ENCODE peak calls at places on chromosome 9, in nine cellular contexts. One of them, this sample, is unnamed.

GRCh38 chr9:92964981-92965758 is 17.8 kb downstream of the FGD3 start:
- DNase-seq in AG10803: no peak
- DNase-seq in CD8-positive, alpha-beta T cell: peak; percentile 86
- DNase-seq in esophagus squamous epithelium: peak; percentile 18
- DNase-seq in fibroblast of villous mesenchyme: no peak
- DNase-seq in bronchial epithelial cell: no peak
- DNase-seq in cardiac fibroblast: no peak
- DNase-seq in BJ: no peak
- DNase-seq in kidney: peak; percentile 81
- DNase-seq in this sample: peak; percentile 44

GRCh38 chr9:130219661-130220081 is 45.9 kb upstream of the HMCN2 start:
- DNase-seq in AG10803: no peak
- DNase-seq in CD8-positive, alpha-beta T cell: no peak
- DNase-seq in esophagus squamous epithelium: no peak
- DNase-seq in fibroblast of villous mesenchyme: no peak
- DNase-seq in bronchial epithelial cell: no peak
- DNase-seq in cardiac fibroblast: no peak
- DNase-seq in BJ: no peak
- DNase-seq in kidney: no peak
- DNase-seq in this sample: no peak

GRCh38 chr9:126703330-126704156 is 89.8 kb downstream of the LMX1B start:
- DNase-seq in AG10803: no peak
- DNase-seq in CD8-positive, alpha-beta T cell: no peak
- DNase-seq in esophagus squamous epithelium: no peak
- DNase-seq in fibroblast of villous mesenchyme: no peak
- DNase-seq in bronchial epithelial cell: no peak
- DNase-seq in cardiac fibroblast: no peak
- DNase-seq in BJ: no peak
- DNase-seq in kidney: peak; percentile 37
- DNase-seq in this sample: no peak

GRCh38 chr9:38311382-38312270 is 80.9 kb upstream of the ALDH1B1 start:
- DNase-seq in AG10803: no peak
- DNase-seq in CD8-positive, alpha-beta T cell: no peak
- DNase-seq in esophagus squamous epithelium: no peak
- DNase-seq in fibroblast of villous mesenchyme: no peak
- DNase-seq in bronchial epithelial cell: no peak
- DNase-seq in cardiac fibroblast: peak; percentile 9
- DNase-seq in BJ: no peak
- DNase-seq in kidney: no peak
- DNase-seq in this sample: no peak

GRCh38 chr9:112081918-112082729 is 93.0 kb downstream of the SUSD1 start:
- DNase-seq in AG10803: peak; percentile 52
- DNase-seq in CD8-positive, alpha-beta T cell: no peak
- DNase-seq in esophagus squamous epithelium: no peak
- DNase-seq in fibroblast of villous mesenchyme: no peak
- DNase-seq in bronchial epithelial cell: no peak
- DNase-seq in cardiac fibroblast: no peak
- DNase-seq in BJ: no peak
- DNase-seq in kidney: no peak
- DNase-seq in this sample: no peak

GRCh38 chr9:87250205-87250604 is 247.5 kb upstream of the DAPK1 start:
- DNase-seq in AG10803: no peak
- DNase-seq in CD8-positive, alpha-beta T cell: no peak
- DNase-seq in esophagus squamous epithelium: no peak
- DNase-seq in fibroblast of villous mesenchyme: no peak
- DNase-seq in bronchial epithelial cell: no peak
- DNase-seq in cardiac fibroblast: no peak
- DNase-seq in BJ: no peak
- DNase-seq in kidney: no peak
- DNase-seq in this sample: no peak

GRCh38 chr9:123338710-123339665 is 17.0 kb upstream of the CRB2 start:
- DNase-seq in AG10803: no peak
- DNase-seq in CD8-positive, alpha-beta T cell: peak; percentile 72
- DNase-seq in esophagus squamous epithelium: no peak
- DNase-seq in fibroblast of villous mesenchyme: peak; percentile 53
- DNase-seq in bronchial epithelial cell: no peak
- DNase-seq in cardiac fibroblast: peak; percentile 61
- DNase-seq in BJ: no peak
- DNase-seq in kidney: no peak
- DNase-seq in this sample: no peak

GRCh38 chr9:121954477-121955175 is 138.5 kb downstream of the TTLL11 start:
- DNase-seq in AG10803: peak; percentile 80
- DNase-seq in CD8-positive, alpha-beta T cell: no peak
- DNase-seq in esophagus squamous epithelium: no peak
- DNase-seq in fibroblast of villous mesenchyme: peak; percentile 87
- DNase-seq in bronchial epithelial cell: no peak
- DNase-seq in cardiac fibroblast: peak; percentile 90
- DNase-seq in BJ: no peak
- DNase-seq in kidney: peak; percentile 87
- DNase-seq in this sample: no peak

GRCh38 chr9:137219757-137220316 is 2.2 kb downstream of the RNF208 start:
- DNase-seq in AG10803: no peak
- DNase-seq in CD8-positive, alpha-beta T cell: no peak
- DNase-seq in esophagus squamous epithelium: no peak
- DNase-seq in fibroblast of villous mesenchyme: no peak
- DNase-seq in bronchial epithelial cell: no peak
- DNase-seq in cardiac fibroblast: no peak
- DNase-seq in BJ: no peak
- DNase-seq in kidney: no peak
- DNase-seq in this sample: no peak

GRCh38 chr9:137222190-137223077 is at the start of gene RNF208:
- DNase-seq in AG10803: no peak
- DNase-seq in CD8-positive, alpha-beta T cell: peak; percentile 59
- DNase-seq in esophagus squamous epithelium: no peak
- DNase-seq in fibroblast of villous mesenchyme: no peak
- DNase-seq in bronchial epithelial cell: no peak
- DNase-seq in cardiac fibroblast: no peak
- DNase-seq in BJ: no peak
- DNase-seq in kidney: no peak
- DNase-seq in this sample: no peak

GRCh38 chr9:137220317-137221094 is 1.5 kb downstream of the RNF208 start:
- DNase-seq in AG10803: no peak
- DNase-seq in CD8-positive, alpha-beta T cell: no peak
- DNase-seq in esophagus squamous epithelium: no peak
- DNase-seq in fibroblast of villous mesenchyme: no peak
- DNase-seq in bronchial epithelial cell: no peak
- DNase-seq in cardiac fibroblast: no peak
- DNase-seq in BJ: no peak
- DNase-seq in kidney: no peak
- DNase-seq in this sample: no peak

GRCh38 chr9:137221095-137221374 is 1.0 kb downstream of the RNF208 start:
- DNase-seq in AG10803: no peak
- DNase-seq in CD8-positive, alpha-beta T cell: no peak
- DNase-seq in esophagus squamous epithelium: no peak
- DNase-seq in fibroblast of villous mesenchyme: no peak
- DNase-seq in bronchial epithelial cell: no peak
- DNase-seq in cardiac fibroblast: no peak
- DNase-seq in BJ: no peak
- DNase-seq in kidney: no peak
- DNase-seq in this sample: no peak

DNA sequence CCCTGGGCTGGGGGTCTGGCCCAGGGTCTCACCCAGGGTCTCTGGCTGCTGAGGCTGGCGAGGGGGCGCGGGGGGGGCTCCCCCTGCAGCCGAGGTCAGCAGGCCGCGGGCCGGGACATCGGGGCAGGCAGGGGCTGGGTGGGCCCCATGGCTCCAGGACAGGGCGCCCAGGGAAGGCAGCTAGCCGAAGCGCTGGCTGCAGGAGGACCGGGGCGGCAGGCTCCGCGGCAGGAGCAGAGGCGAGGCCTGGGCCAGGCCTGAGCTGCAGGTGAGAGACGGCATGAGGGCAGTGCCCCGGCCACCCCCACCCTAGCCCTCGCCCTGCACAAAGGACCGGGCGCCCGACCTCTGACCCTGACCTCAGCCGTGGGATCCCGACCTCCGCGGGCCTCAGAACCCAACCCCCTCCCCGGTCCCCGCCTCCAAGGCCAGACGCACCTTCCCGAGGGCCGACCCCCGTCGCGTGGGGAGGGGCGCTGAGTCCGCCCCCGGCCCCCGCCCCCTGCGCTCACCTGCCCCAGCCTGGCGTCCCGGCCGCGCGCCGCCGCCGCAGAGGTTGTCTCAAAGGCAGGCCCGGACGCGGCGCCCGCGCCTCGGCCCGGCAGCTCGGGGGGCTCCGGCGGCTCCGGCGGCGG is 446 bp downstream of the RNF208 start:
- DNase-seq in AG10803: no peak
- DNase-seq in CD8-positive, alpha-beta T cell: no peak
- DNase-seq in esophagus squamous epithelium: no peak
- DNase-seq in fibroblast of villous mesenchyme: no peak
- DNase-seq in bronchial epithelial cell: no peak
- DNase-seq in cardiac fibroblast: no peak
- DNase-seq in BJ: no peak
- DNase-seq in kidney: no peak
- DNase-seq in this sample: no peak
- H3K4me3 ChIP-seq in AG10803: peak overlapping the region; percentile 27
- H3K4me3 ChIP-seq in CD8-positive, alpha-beta T cell: no peak overlapping the region
- H3K4me3 ChIP-seq in esophagus squamous epithelium: peak overlapping the region; percentile 30
- H3K4me3 ChIP-seq in fibroblast of villous mesenchyme: peak overlapping the region; percentile 41
- H3K4me3 ChIP-seq in bronchial epithelial cell: peak overlapping the region; percentile 22
- H3K4me3 ChIP-seq in cardiac fibroblast: no peak overlapping the region
- H3K4me3 ChIP-seq in BJ: peak overlapping the region; percentile 86
- H3K4me3 ChIP-seq in kidney: no peak overlapping the region
- H3K4me3 ChIP-seq in this sample: peak overlapping the region; percentile 45

GRCh38 chr9:33227013-33227398 is 13.0 kb upstream of the SPINK4 start:
- DNase-seq in AG10803: no peak
- DNase-seq in CD8-positive, alpha-beta T cell: no peak
- DNase-seq in esophagus squamous epithelium: no peak
- DNase-seq in fibroblast of villous mesenchyme: no peak
- DNase-seq in bronchial epithelial cell: no peak
- DNase-seq in cardiac fibroblast: no peak
- DNase-seq in BJ: no peak
- DNase-seq in kidney: no peak
- DNase-seq in this sample: no peak
- H3K4me3 ChIP-seq in AG10803: no peak overlapping the region
- H3K4me3 ChIP-seq in CD8-positive, alpha-beta T cell: no peak overlapping the region
- H3K4me3 ChIP-seq in esophagus squamous epithelium: no peak overlapping the region
- H3K4me3 ChIP-seq in fibroblast of villous mesenchyme: no peak overlapping the region
- H3K4me3 ChIP-seq in bronchial epithelial cell: no peak overlapping the region
- H3K4me3 ChIP-seq in cardiac fibroblast: no peak overlapping the region
- H3K4me3 ChIP-seq in BJ: no peak overlapping the region
- H3K4me3 ChIP-seq in kidney: no peak overlapping the region
- H3K4me3 ChIP-seq in this sample: no peak overlapping the region

GRCh38 chr9:136219276-136219675 is 14.3 kb upstream of the LHX3 start:
- DNase-seq in AG10803: peak; percentile 13
- DNase-seq in CD8-positive, alpha-beta T cell: no peak
- DNase-seq in esophagus squamous epithelium: no peak
- DNase-seq in fibroblast of villous mesenchyme: peak; percentile 80
- DNase-seq in bronchial epithelial cell: peak; percentile 80
- DNase-seq in cardiac fibroblast: peak; percentile 22
- DNase-seq in BJ: peak; percentile 5
- DNase-seq in kidney: no peak
- DNase-seq in this sample: no peak

GRCh38 chr9:136218673-136219072 is 13.7 kb upstream of the LHX3 start:
- DNase-seq in AG10803: no peak
- DNase-seq in CD8-positive, alpha-beta T cell: no peak
- DNase-seq in esophagus squamous epithelium: no peak
- DNase-seq in fibroblast of villous mesenchyme: no peak
- DNase-seq in bronchial epithelial cell: no peak
- DNase-seq in cardiac fibroblast: no peak
- DNase-seq in BJ: no peak
- DNase-seq in kidney: no peak
- DNase-seq in this sample: no peak

GRCh38 chr9:136222166-136222895 is 17.4 kb upstream of the LHX3 start:
- DNase-seq in AG10803: no peak
- DNase-seq in CD8-positive, alpha-beta T cell: no peak
- DNase-seq in esophagus squamous epithelium: no peak
- DNase-seq in fibroblast of villous mesenchyme: no peak
- DNase-seq in bronchial epithelial cell: no peak
- DNase-seq in cardiac fibroblast: no peak
- DNase-seq in BJ: no peak
- DNase-seq in kidney: no peak
- DNase-seq in this sample: no peak

GRCh38 chr9:136218271-136218670 is 13.3 kb upstream of the LHX3 start:
- DNase-seq in AG10803: no peak
- DNase-seq in CD8-positive, alpha-beta T cell: no peak
- DNase-seq in esophagus squamous epithelium: no peak
- DNase-seq in fibroblast of villous mesenchyme: no peak
- DNase-seq in bronchial epithelial cell: no peak
- DNase-seq in cardiac fibroblast: no peak
- DNase-seq in BJ: no peak
- DNase-seq in kidney: no peak
- DNase-seq in this sample: no peak

DNA sequence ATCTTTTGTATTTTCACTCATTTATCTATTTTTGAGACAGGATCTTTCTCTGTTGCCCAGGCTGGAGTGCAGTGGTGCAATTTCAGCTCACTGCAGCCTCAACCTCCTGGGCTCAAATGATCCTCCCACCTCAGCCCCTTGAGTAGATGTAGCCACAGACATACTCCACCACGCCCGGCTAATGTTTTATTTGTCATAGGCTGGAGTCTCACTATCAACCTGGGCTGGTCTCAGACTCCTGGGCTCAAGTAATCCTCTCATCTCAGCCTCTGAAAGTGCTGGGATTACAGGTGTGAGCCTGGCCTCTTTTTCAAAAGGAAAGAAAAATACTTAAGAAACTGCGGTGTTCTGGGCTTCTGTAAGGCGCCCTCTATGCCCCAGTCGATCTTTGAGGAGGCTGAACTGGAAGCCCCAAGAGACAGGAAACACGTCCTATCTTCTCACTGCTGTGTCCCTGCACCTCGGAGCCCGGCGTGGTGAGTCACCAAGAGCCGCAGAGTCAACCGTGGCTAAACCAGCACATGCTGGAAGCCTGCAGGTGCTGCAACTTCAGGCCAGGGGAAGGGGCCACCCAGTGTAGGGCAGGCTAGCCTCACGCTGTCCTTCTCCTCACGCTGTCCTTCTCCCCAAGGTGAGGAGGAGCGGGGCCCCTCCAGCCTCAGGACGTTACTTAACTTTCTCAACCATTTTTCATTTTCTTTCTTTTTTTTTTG is 15.2 kb upstream of the LHX3 start:
- DNase-seq in AG10803: no peak
- DNase-seq in CD8-positive, alpha-beta T cell: no peak
- DNase-seq in esophagus squamous epithelium: no peak
- DNase-seq in fibroblast of villous mesenchyme: peak; percentile 58
- DNase-seq in bronchial epithelial cell: peak; percentile 61
- DNase-seq in cardiac fibroblast: peak; percentile 16
- DNase-seq in BJ: no peak
- DNase-seq in kidney: no peak
- DNase-seq in this sample: no peak
- H3K4me3 ChIP-seq in AG10803: no peak overlapping the region
- H3K4me3 ChIP-seq in CD8-positive, alpha-beta T cell: no peak overlapping the region
- H3K4me3 ChIP-seq in esophagus squamous epithelium: no peak overlapping the region
- H3K4me3 ChIP-seq in fibroblast of villous mesenchyme: no peak overlapping the region
- H3K4me3 ChIP-seq in bronchial epithelial cell: no peak overlapping the region
- H3K4me3 ChIP-seq in cardiac fibroblast: no peak overlapping the region
- H3K4me3 ChIP-seq in BJ: no peak overlapping the region
- H3K4me3 ChIP-seq in kidney: no peak overlapping the region
- H3K4me3 ChIP-seq in this sample: no peak overlapping the region

DNA sequence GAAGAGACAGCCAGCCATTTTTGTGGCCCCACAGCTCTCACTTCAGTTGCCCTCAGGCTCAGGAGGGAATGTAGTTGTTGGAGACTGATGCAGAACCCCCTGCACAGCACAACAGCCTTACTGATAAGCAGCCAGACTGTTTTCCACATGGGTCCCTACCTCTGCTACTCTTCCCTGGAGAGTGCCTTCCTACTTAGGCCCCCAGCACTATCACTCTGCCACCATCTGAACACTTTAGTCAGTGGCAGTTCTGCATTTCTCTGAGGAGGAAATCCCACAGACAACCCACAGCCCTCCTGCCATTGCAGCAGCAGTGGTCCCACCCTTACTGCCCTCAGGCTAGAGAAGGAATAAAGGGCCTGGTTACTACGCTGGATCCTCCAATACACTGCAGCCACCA is 61.8 kb upstream of the PTPRD start:
- DNase-seq in AG10803: no peak
- DNase-seq in CD8-positive, alpha-beta T cell: no peak
- DNase-seq in esophagus squamous epithelium: no peak
- DNase-seq in fibroblast of villous mesenchyme: no peak
- DNase-seq in bronchial epithelial cell: no peak
- DNase-seq in cardiac fibroblast: no peak
- DNase-seq in BJ: no peak
- DNase-seq in kidney: no peak
- DNase-seq in this sample: no peak
- H3K4me3 ChIP-seq in AG10803: no peak overlapping the region
- H3K4me3 ChIP-seq in CD8-positive, alpha-beta T cell: no peak overlapping the region
- H3K4me3 ChIP-seq in esophagus squamous epithelium: no peak overlapping the region
- H3K4me3 ChIP-seq in fibroblast of villous mesenchyme: no peak overlapping the region
- H3K4me3 ChIP-seq in bronchial epithelial cell: no peak overlapping the region
- H3K4me3 ChIP-seq in cardiac fibroblast: no peak overlapping the region
- H3K4me3 ChIP-seq in BJ: no peak overlapping the region
- H3K4me3 ChIP-seq in kidney: no peak overlapping the region
- H3K4me3 ChIP-seq in this sample: no peak overlapping the region